ENCODE peak calls at places on chromosomes 5 and 9, in eight cellular contexts. V is A549, T is IMR-90, S is HCT116, X is HepG2, A is H1, H is GM12878, N is K562. P is an unnamed sample.

GRCh38 chr5:15614679-15615078 is 114.7 kb downstream of the FBXL7 start:
- DNase-seq in V (no peak), T (no peak), S (no peak), X (no peak), A (no peak), H (no peak), N (no peak), P (no peak)

GRCh38 chr9:37921546-37922300 is 17.8 kb upstream of the SLC25A51 start:
- DNase-seq in V (no peak), T (no peak), S (no peak), X (no peak), A (no peak), H (no peak), N (no peak), P (no peak)

GRCh38 chr5:125348221-125348692 is 601.8 kb upstream of the ZNF608 start:
- DNase-seq in V (no peak), T (no peak), S (no peak), X (no peak), A (no peak), H (no peak), N (no peak), P (no peak)

GRCh38 chr5:56900395-56900794 is 9.0 kb upstream of the SETD9 start:
- DNase-seq in V (no peak), T (peak; percentile 53), S (no peak), X (no peak), A (no peak), H (no peak), N (no peak), P (no peak)

GRCh38 chr5:22855824-22856223 is 2.7 kb upstream of the CDH12 start:
- DNase-seq in V (no peak), T (no peak), S (no peak), X (no peak), A (no peak), H (no peak), N (no peak), P (no peak)

GRCh38 chr9:12739014-12739413 is 35.8 kb upstream of the LURAP1L start:
- DNase-seq in V (no peak), T (peak; percentile 36), S (no peak), X (no peak), A (no peak), H (no peak), N (no peak), P (no peak)

GRCh38 chr5:135263022-135263668 is 135.9 kb downstream of the MACROH2A1 start:
- DNase-seq in V (peak; percentile 19), T (no peak), S (peak; percentile 73), X (peak; percentile 98), A (no peak), H (no peak), N (peak; percentile 23), P (no peak)

GRCh38 chr5:181167814-181168488 is 20.6 kb downstream of the OR2V2 start:
- DNase-seq in V (no peak), T (no peak), S (no peak), X (no peak), A (peak; percentile 96), H (no peak), N (peak; percentile 79), P (peak; percentile 74)

GRCh38 chr9:134325813-134326753 is at the start of gene RXRA:
- DNase-seq in V (peak; percentile 78), T (peak; percentile 80), S (no peak), X (peak; percentile 60), A (peak; percentile 66), H (no peak), N (peak; percentile 94), P (peak; percentile 97)

GRCh38 chr9:13485068-13485596 is 205.6 kb upstream of the MPDZ start:
- DNase-seq in V (no peak), T (peak; percentile 31), S (no peak), X (no peak), A (no peak), H (no peak), N (no peak), P (no peak)

GRCh38 chr5:136924490-136924889 is 559.1 kb upstream of the TRPC7 start:
- DNase-seq in V (no peak), T (no peak), S (no peak), X (no peak), A (no peak), H (no peak), N (no peak), P (no peak)

GRCh38 chr5:154223320-154223719 is 32.8 kb downstream of the GALNT10 start:
- DNase-seq in V (no peak), T (no peak), S (no peak), X (no peak), A (no peak), H (no peak), N (no peak), P (no peak)

GRCh38 chr5:135426102-135427082 is 20.8 kb downstream of the DCANP1 start:
- DNase-seq in V (peak; percentile 65), T (peak; percentile 61), S (peak; percentile 65), X (peak; percentile 66), A (no peak), H (peak; percentile 12), N (peak; percentile 70), P (peak; percentile 69)

DNA sequence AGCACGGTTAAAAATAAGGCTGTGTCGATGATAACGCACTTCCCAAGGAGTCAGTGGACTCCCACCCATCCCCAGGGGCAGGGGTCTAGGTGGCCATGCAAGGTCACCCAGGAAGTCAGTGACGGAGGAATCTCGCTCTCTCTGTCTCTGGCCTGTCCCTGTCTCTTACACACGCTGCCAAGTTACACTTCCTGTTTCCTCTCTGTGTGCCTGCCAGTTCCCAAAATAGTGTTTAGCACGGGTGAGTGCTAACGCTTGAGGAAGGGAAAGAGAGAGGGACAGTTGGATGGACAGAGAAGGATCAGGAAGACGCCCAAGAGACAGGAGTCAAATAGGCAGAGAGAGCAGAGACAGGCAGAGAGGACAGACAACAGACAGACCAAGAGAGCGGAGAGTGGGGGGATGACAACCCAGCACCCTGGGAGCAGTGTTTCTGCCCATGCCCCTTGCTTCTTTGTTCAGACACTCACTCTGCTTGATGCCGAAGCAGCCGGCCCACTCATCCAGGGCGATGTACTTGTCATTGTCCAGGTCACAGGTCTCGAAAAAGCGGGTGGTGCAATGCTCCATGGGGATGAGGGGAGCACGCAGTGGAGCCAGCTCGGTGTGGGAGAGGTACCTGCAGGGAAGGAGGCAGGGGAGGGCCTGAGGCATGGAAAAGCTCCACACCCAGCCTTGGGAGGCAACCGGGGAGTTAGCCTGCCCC is 22.9 kb downstream of the SPARC start:
- DNase-seq in V (no peak), T (no peak), S (no peak), X (no peak), A (no peak), H (no peak), N (no peak), P (no peak)
- H3K4me1 ChIP-seq in V (peaks cover 22% of the 10 kb centered on the region), T (peaks cover 36% of the 10 kb centered on the region), S (peaks cover 32% of the 10 kb centered on the region), X (no peaks in the 10 kb centered on the region), A (no peaks in the 10 kb centered on the region), H (peaks cover 42% of the 10 kb centered on the region), N (no peaks in the 10 kb centered on the region), P (peaks cover 41% of the 10 kb centered on the region)

GRCh38 chr9:23326597-23326996 is 499.4 kb downstream of the ELAVL2 start:
- DNase-seq in V (no peak), T (no peak), S (no peak), X (no peak), A (no peak), H (no peak), N (no peak), P (no peak)

GRCh38 chr9:23324511-23324910 is 501.5 kb downstream of the ELAVL2 start:
- DNase-seq in V (no peak), T (no peak), S (no peak), X (no peak), A (no peak), H (no peak), N (no peak), P (no peak)

GRCh38 chr9:23319092-23319491 is 506.9 kb downstream of the ELAVL2 start:
- DNase-seq in V (no peak), T (no peak), S (no peak), X (no peak), A (no peak), H (no peak), N (no peak), P (no peak)

GRCh38 chr9:23321049-23321448 is 505.0 kb downstream of the ELAVL2 start:
- DNase-seq in V (no peak), T (no peak), S (no peak), X (no peak), A (no peak), H (no peak), N (no peak), P (no peak)

GRCh38 chr9:23322392-23322791 is 503.6 kb downstream of the ELAVL2 start:
- DNase-seq in V (no peak), T (peak; percentile 0), S (no peak), X (no peak), A (no peak), H (no peak), N (no peak), P (peak; percentile 4)
- TF ChIP-seq RAD21 in V (no peak), T (peak; percentile 14), S (no peak), X (no peak), A (peak; percentile 18), H (no peak), N (no peak), P (no peak)

GRCh38 chr5:89844548-89844947 is 565.0 kb downstream of the CETN3 start:
- DNase-seq in V (no peak), T (no peak), S (no peak), X (no peak), A (no peak), H (no peak), N (no peak), P (no peak)
- H3K4me1 ChIP-seq in V (no peaks in the 10 kb centered on the region), T (no peaks in the 10 kb centered on the region), S (no peaks in the 10 kb centered on the region), X (no peaks in the 10 kb centered on the region), A (peaks cover 11% of the 10 kb centered on the region), H (peaks cover under 1% of the 10 kb centered on the region), N (no peaks in the 10 kb centered on the region), P (peaks cover 5% of the 10 kb centered on the region)

GRCh38 chr5:1734271-1734907 is 65.2 kb downstream of the MRPL36 start:
- DNase-seq in V (no peak), T (no peak), S (no peak), X (no peak), A (no peak), H (no peak), N (no peak), P (peak; percentile 10)
- TF ChIP-seq RAD21 in V (no peak), T (no peak), S (no peak), X (no peak), A (no peak), H (no peak), N (no peak), P (no peak)

P was measured in SK-N-SH.